ENCODE peak calls at places on chromosomes 1 and 21, in eight cellular contexts. B, W, O, G, K, V, D and T are unnamed samples.
A peak's percentile ranks its signal among the peaks of the same experiment; 100 is the strongest.

GRCh38 chr1:153566414-153567371 is 1.0 kb upstream of the S100A2 start:
- DNase-seq in B (peak; percentile 97), K (peak; percentile 98), G (peak; percentile 91), D (peak; percentile 99), V (peak; percentile 98), O (peak; percentile 92), W (no peak), T (peak; percentile 99)

GRCh38 chr1:222877854-222878253 is 63.0 kb downstream of the DISP1 start:
- DNase-seq in K (no peak), V (no peak), B (no peak), G (no peak), O (no peak), W (no peak), D (peak; percentile 49), T (no peak)

GRCh38 chr21:44667612-44668011 is 885 bp upstream of the KRTAP12-2 start:
- DNase-seq in O (no peak), B (no peak), D (no peak), V (no peak), G (no peak), W (no peak), K (no peak), T (no peak)

GRCh38 chr1:963746-964525 is 2.3 kb upstream of the PLEKHN1 start:
- DNase-seq in D (no peak), W (no peak), V (no peak), B (no peak), K (no peak), O (no peak), G (no peak), T (no peak)

GRCh38 chr1:109959632-109959973 is 25.0 kb upstream of the AHCYL1 start:
- DNase-seq in O (no peak), G (no peak), V (no peak), D (no peak), W (no peak), B (no peak), K (no peak), T (no peak)

GRCh38 chr1:204304067-204304466 is 55.7 kb downstream of the PLEKHA6 start:
- DNase-seq in V (no peak), O (no peak), G (no peak), K (no peak), W (no peak), B (no peak), D (no peak), T (no peak)

GRCh38 chr1:202210370-202210769 is 16.8 kb downstream of the LGR6 start:
- DNase-seq in B (no peak), G (peak; percentile 64), D (no peak), K (peak; percentile 48), O (no peak), V (peak; percentile 57), W (no peak), T (no peak)

GRCh38 chr1:229323205-229323604 is 19.6 kb downstream of the CCSAP start:
- DNase-seq in W (no peak), O (no peak), V (no peak), B (no peak), K (no peak), G (no peak), D (no peak), T (no peak)

GRCh38 chr1:44012941-44013609 is 18.2 kb downstream of the SLC6A9 start:
- DNase-seq in O (no peak), K (no peak), G (no peak), W (no peak), V (no peak), B (no peak), D (no peak), T (no peak)

GRCh38 chr1:25573591-25573930 is 30.2 kb downstream of the LDLRAP1 start:
- DNase-seq in G (no peak), B (no peak), K (no peak), D (no peak), V (no peak), W (no peak), O (no peak), T (no peak)

GRCh38 chr21:45326834-45327457 is 39.3 kb upstream of the POFUT2 start:
- DNase-seq in O (peak; percentile 3), K (no peak), D (no peak), B (peak; percentile 25), V (no peak), G (no peak), W (no peak), T (no peak)

GRCh38 chr1:66933887-66934700 is 9.3 kb downstream of the MIER1 start:
- DNase-seq in K (no peak), V (no peak), O (no peak), B (no peak), G (no peak), D (no peak), W (no peak), T (no peak)
- H3K4me3 ChIP-seq in K (no peak overlapping the region), V (no peak overlapping the region), O (peak overlapping the region; percentile 43), B (peak overlapping the region; percentile 24), G (no peak overlapping the region), D (no peak overlapping the region), W (no peak overlapping the region), T (no peak overlapping the region)

DNA sequence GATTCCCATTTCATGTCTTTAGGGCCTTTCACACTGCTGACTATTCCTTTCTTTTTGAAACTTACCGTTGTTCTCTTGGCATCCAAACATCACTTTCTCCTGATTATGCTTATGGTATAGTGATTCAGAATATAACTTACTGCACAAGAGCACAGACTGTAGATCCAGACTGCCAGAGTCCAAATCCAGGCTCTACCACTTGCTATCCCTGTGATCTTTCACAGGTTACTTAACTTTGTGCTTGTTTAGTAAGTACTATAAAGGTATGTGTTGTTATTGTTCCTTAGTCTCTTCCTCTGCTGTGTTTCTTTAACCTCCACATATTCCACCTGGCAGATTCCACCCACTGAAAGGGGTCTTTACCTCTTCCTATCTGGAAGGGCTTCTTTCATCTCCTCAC is 8.4 kb downstream of the SCMH1 start:
- DNase-seq in B (no peak), O (no peak), K (no peak), W (no peak), G (no peak), D (no peak), V (no peak), T (no peak)
- TF ChIP-seq CTCF in B (no peak), O (no peak), K (no peak), W (no peak), G (no peak), D (no peak), V (no peak), T (no peak)

GRCh38 chr1:147078606-147079399 is 93.5 kb downstream of the PRKAB2 start:
- DNase-seq in W (no peak), G (no peak), K (no peak), D (no peak), B (no peak), O (no peak), V (no peak), T (no peak)

GRCh38 chr1:147077936-147078605 is 94.2 kb downstream of the PRKAB2 start:
- DNase-seq in W (no peak), K (no peak), G (no peak), V (no peak), O (no peak), B (no peak), D (no peak), T (no peak)

GRCh38 chr1:147080671-147081394 is 91.4 kb downstream of the PRKAB2 start:
- DNase-seq in B (no peak), W (no peak), G (no peak), K (no peak), D (no peak), O (no peak), V (no peak), T (no peak)

GRCh38 chr1:147079400-147080012 is 92.8 kb downstream of the PRKAB2 start:
- DNase-seq in G (no peak), O (no peak), D (no peak), V (no peak), B (no peak), K (no peak), W (no peak), T (no peak)

GRCh38 chr1:147080013-147080661 is 92.1 kb downstream of the PRKAB2 start:
- DNase-seq in W (no peak), D (no peak), O (no peak), B (peak; percentile 65), V (no peak), G (no peak), K (no peak), T (no peak)
- H3K4me3 ChIP-seq in W (no peak overlapping the region), D (no peak overlapping the region), O (peak overlapping the region; percentile 34), B (no peak overlapping the region), V (no peak overlapping the region), G (no peak overlapping the region), K (no peak overlapping the region), T (no peak overlapping the region)

DNA sequence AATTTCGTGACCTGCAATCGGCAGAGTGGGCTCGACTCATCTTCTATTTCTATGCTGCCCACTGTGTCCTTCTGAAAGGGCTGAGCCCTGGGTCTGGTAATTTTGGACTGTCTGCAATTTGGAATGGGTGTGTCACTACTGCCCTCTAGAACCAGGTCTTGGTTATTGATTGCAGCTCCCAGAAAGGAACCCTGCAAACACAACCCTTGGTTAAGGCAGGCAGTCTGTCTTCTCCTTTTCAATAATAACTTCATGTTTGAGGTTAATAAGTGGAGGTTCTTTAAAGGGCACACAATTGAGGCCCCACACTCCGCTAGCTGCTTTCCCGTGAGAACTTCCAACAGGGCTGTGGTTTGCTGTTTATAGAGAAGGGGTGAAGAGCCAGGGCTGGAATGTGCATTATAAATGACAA is 79.9 kb upstream of the LYST start:
- DNase-seq in D (peak; percentile 39), W (no peak), G (peak; percentile 76), B (no peak), V (peak; percentile 83), K (peak; percentile 96), O (no peak), T (no peak)
- TF ChIP-seq CTCF in D (peak; percentile 35), W (no peak), G (peak; percentile 38), B (peak; percentile 37), V (peak; percentile 23), K (peak; percentile 54), O (peak; percentile 30), T (peak; percentile 28)